ENCODE peak calls at places on chromosomes 11 and 22, in six cellular contexts. P is HCT116, C is suprapubic skin, W is esophagus squamous epithelium, Y is Peyer's patch, R is prostate gland. F is an unnamed sample.

GRCh38 chr22:31537019-31537535 is 40.7 kb downstream of the SFI1 start:
- DNase-seq in P (no peak), C (no peak), W (no peak), Y (no peak), R (no peak), F (no peak)

GRCh38 chr11:13206086-13206640 is 71.4 kb upstream of the BMAL1 start:
- DNase-seq in P (no peak), C (no peak), W (no peak), Y (no peak), R (no peak), F (no peak)

GRCh38 chr11:66880484-66881211 is 23.8 kb downstream of the LRFN4 start:
- DNase-seq in P (no peak), C (no peak), W (no peak), Y (no peak), R (peak), F (no peak)

GRCh38 chr11:65727865-65728264 is 7.3 kb upstream of the RNASEH2C start:
- DNase-seq in P (no peak), C (no peak), W (no peak), Y (no peak), R (no peak), F (no peak)

GRCh38 chr11:3836903-3837302 is 3.9 kb downstream of the RHOG start:
- DNase-seq in P (no peak), C (no peak), W (no peak), Y (peak), R (no peak), F (no peak)

GRCh38 chr11:10906521-10906920 is 48.7 kb upstream of the ZBED5 start:
- DNase-seq in P (no peak), C (no peak), W (no peak), Y (no peak), R (no peak), F (no peak)

GRCh38 chr11:68961245-68961644 is 19.5 kb downstream of the MRGPRD start:
- DNase-seq in P (no peak), C (no peak), W (no peak), Y (no peak), R (no peak), F (no peak)

GRCh38 chr11:6443269-6444003 is 2.6 kb upstream of the HPX start:
- DNase-seq in P (no peak), C (no peak), W (no peak), Y (peak), R (peak), F (peak)

GRCh38 chr22:43491177-43491576 is 79.4 kb downstream of the MPPED1 start:
- DNase-seq in P (no peak), C (no peak), W (no peak), Y (no peak), R (no peak), F (no peak)

GRCh38 chr11:114079406-114080072 is 20.0 kb downstream of the ZBTB16 start:
- DNase-seq in P (no peak), C (no peak), W (no peak), Y (no peak), R (no peak), F (peak)

GRCh38 chr11:23403210-23404185 is 543.2 kb upstream of the CCDC179 start:
- DNase-seq in P (no peak), C (no peak), W (no peak), Y (no peak), R (no peak), F (no peak)

GRCh38 chr11:33829430-33830141 is 55.3 kb upstream of the FBXO3 start:
- DNase-seq in P (peak), C (no peak), W (no peak), Y (peak), R (peak), F (peak)

GRCh38 chr11:17077240-17077519 is 287 bp downstream of the RPS13 start:
- DNase-seq in P (no peak), C (peak), W (no peak), Y (no peak), R (no peak), F (no peak)

GRCh38 chr22:29309332-29310064 is 3.0 kb downstream of the GAS2L1 start:
- DNase-seq in P (no peak), C (no peak), W (no peak), Y (no peak), R (no peak), F (no peak)

GRCh38 chr22:49761836-49762235 is 65.8 kb downstream of the BRD1 start:
- DNase-seq in P (no peak), C (no peak), W (no peak), Y (no peak), R (no peak), F (no peak)

GRCh38 chr11:110763249-110764011 is 51.2 kb upstream of the ARHGAP20 start:
- DNase-seq in P (no peak), C (no peak), W (no peak), Y (no peak), R (peak), F (peak)

GRCh38 chr22:44032126-44032730 is 8.1 kb downstream of the PARVB start:
- DNase-seq in P (no peak), C (no peak), W (no peak), Y (no peak), R (no peak), F (no peak)

GRCh38 chr22:42688241-42688913 is 32.3 kb downstream of the A4GALT start:
- DNase-seq in P (no peak), C (peak), W (no peak), Y (peak), R (peak), F (peak)

GRCh38 chr22:33555814-33556522 is 364.3 kb downstream of the LARGE1 start:
- DNase-seq in P (no peak), C (no peak), W (no peak), Y (no peak), R (no peak), F (no peak)

GRCh38 chr11:65184146-65184545 is 2.4 kb downstream of the CAPN1 start:
- DNase-seq in P (no peak), C (peak), W (no peak), Y (no peak), R (no peak), F (no peak)

GRCh38 chr11:78737891-78738290 is 163.2 kb upstream of the NARS2 start:
- DNase-seq in P (no peak), C (no peak), W (no peak), Y (no peak), R (no peak), F (no peak)

GRCh38 chr11:109978895-109979294 is 114.3 kb upstream of the ZC3H12C start:
- DNase-seq in P (no peak), C (no peak), W (no peak), Y (no peak), R (no peak), F (no peak)

GRCh38 chr22:48488149-48488551 is 1339.5 kb downstream of the BRD1 start:
- DNase-seq in P (no peak), C (peak), W (no peak), Y (no peak), R (no peak), F (no peak)

GRCh38 chr11:68859123-68859522 is 17.4 kb upstream of the CPT1A start:
- DNase-seq in P (no peak), C (no peak), W (no peak), Y (no peak), R (no peak), F (no peak)

GRCh38 chr11:57640068-57640800 is 9.5 kb downstream of the YPEL4 start:
- DNase-seq in P (no peak), C (no peak), W (no peak), Y (no peak), R (no peak), F (no peak)

GRCh38 chr22:42281706-42282251 is 11.3 kb upstream of the TCF20 start:
- DNase-seq in P (no peak), C (no peak), W (no peak), Y (no peak), R (no peak), F (no peak)

GRCh38 chr22:39543095-39543494 is 10.5 kb upstream of the RPS19BP1 start:
- DNase-seq in P (no peak), C (no peak), W (no peak), Y (peak), R (no peak), F (no peak)

GRCh38 chr22:28023036-28023435 is 104.0 kb upstream of the PITPNB start:
- DNase-seq in P (no peak), C (peak), W (no peak), Y (no peak), R (no peak), F (no peak)

GRCh38 chr11:62152245-62153086 is 28.7 kb downstream of the INCENP start:
- DNase-seq in P (no peak), C (no peak), W (no peak), Y (peak), R (no peak), F (no peak)

GRCh38 chr11:47512701-47513100 is 40.2 kb downstream of the CELF1 start:
- DNase-seq in P (no peak), C (no peak), W (no peak), Y (no peak), R (no peak), F (no peak)

GRCh38 chr11:47508595-47509555 is 44.1 kb downstream of the CELF1 start:
- DNase-seq in P (no peak), C (no peak), W (no peak), Y (no peak), R (no peak), F (no peak)

GRCh38 chr11:47514825-47515647 is 37.9 kb downstream of the CELF1 start:
- DNase-seq in P (no peak), C (no peak), W (no peak), Y (no peak), R (no peak), F (no peak)

GRCh38 chr11:47510231-47510630 is 42.7 kb downstream of the CELF1 start:
- DNase-seq in P (no peak), C (no peak), W (no peak), Y (no peak), R (no peak), F (no peak)

GRCh38 chr11:47511927-47512326 is 41.0 kb downstream of the CELF1 start:
- DNase-seq in P (no peak), C (no peak), W (no peak), Y (no peak), R (no peak), F (no peak)
- H3K27ac ChIP-seq in P (no peak), C (no peak), W (no peak), Y (no peak), R (no peak), F (no peak)

GRCh38 chr22:46561435-46561905 is 24.1 kb upstream of the CELSR1 start:
- DNase-seq in P (peak), C (no peak), W (no peak), Y (no peak), R (no peak), F (no peak)

GRCh38 chr22:46560696-46561295 is 23.4 kb upstream of the CELSR1 start:
- DNase-seq in P (no peak), C (no peak), W (no peak), Y (no peak), R (no peak), F (no peak)

GRCh38 chr22:46567471-46567870 is 30.1 kb upstream of the CELSR1 start:
- DNase-seq in P (no peak), C (no peak), W (no peak), Y (no peak), R (no peak), F (no peak)

GRCh38 chr22:46564084-46564714 is 26.8 kb upstream of the CELSR1 start:
- DNase-seq in P (no peak), C (no peak), W (no peak), Y (no peak), R (no peak), F (no peak)

GRCh38 chr22:46563381-46564083 is 26.1 kb upstream of the CELSR1 start:
- DNase-seq in P (peak), C (no peak), W (no peak), Y (peak), R (peak), F (peak)
- H3K4me3 ChIP-seq in P (peak), C (no peak), W (peak), Y (peak), R (no peak), F (no peak)

DNA sequence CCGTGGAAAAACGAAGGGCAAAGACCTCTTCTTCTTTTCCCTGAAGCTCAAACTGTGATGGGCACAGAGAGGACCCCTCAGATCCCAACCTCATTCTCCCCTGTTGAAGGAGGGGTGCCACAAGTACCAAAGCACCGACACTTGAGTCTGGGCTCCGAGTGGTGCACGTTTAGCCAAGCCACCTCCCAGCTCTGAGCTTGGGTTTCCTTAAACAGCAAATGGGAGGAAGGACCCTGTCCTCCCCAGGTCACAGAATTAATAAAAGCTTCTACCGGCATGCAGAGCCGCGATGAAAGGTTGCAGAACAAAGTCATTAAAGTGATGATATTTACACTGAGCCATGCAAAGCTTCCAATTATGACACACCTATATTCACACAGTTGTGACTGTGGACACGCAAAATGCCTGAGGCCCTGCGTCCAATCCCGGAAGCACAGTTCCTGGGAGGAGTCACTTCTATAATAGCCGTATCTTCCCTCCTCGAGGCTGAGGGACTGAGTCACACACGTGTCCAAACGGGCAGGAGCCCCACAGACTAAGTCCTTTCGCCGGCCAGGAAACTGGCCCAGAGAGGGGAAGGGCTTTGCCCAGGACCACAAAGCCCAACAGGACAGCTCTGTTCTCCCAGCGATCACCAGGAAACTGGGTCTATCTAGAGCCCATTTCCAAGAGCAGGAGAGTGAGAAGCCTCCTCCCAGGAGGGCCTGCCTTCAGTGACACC is 922 bp upstream of the CSNK1E start:
- DNase-seq in P (peak), C (no peak), W (peak), Y (no peak), R (peak), F (peak)
- TF ChIP-seq POLR2A in P (peak), C (no peak), W (peak), Y (peak), R (peak), F (no peak)

DNA sequence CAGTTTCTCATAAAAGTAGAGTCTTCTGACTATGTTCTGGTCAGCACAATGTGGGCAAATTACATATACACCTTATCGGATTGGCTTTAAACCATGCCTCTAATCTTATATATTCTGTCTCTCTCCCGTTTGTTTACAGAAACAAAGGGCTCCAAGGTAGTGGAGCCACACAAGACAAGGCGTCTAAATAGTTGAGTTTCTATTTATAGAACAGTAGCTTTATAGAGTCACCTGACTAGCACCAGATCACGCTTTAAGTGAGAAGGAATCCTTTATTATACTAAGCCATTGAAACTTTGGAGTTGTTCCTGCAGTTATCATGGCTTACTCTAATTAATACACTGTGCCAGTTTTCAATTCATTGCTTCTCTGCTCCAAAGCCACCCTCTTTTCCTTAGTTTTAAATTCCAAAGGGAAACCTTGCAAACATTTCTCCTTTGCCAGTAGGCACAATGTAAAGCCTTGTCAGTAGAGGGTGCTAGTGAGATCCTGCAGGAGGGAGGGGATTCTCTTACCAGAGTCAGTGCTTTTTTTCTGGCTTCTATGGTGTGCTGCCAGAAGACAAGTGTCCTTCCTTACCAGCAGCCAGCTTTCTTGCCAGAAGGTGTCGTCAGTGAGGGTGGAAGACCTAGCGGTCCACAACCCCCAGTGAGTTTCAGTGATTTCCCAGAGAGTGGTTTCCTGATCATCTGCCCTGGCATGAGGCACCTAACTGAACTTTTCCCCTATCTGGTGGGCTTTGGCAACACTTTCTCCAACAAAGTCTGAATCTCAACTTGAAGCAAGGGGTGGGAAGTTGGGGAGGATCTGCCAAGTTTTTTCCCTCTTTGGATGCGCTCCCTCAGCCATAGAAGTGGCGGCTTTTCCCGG is 71.7 kb downstream of the RAB38 start:
- DNase-seq in P (peak), C (no peak), W (no peak), Y (no peak), R (no peak), F (no peak)
- H3K27ac ChIP-seq in P (no peak), C (no peak), W (no peak), Y (no peak), R (no peak), F (no peak)

GRCh38 chr22:37803195-37803635 is 4.5 kb upstream of the GCAT start:
- DNase-seq in P (no peak), C (no peak), W (no peak), Y (no peak), R (no peak), F (no peak)
- H3K4me3 ChIP-seq in P (peak), C (peak), W (no peak), Y (peak), R (no peak), F (no peak)

GRCh38 chr11:46846510-46846830 is 390 bp upstream of the CKAP5 start:
- DNase-seq in P (no peak), C (no peak), W (no peak), Y (no peak), R (no peak), F (no peak)

GRCh38 chr11:46845440-46845739 is 690 bp downstream of the CKAP5 start:
- DNase-seq in P (no peak), C (no peak), W (no peak), Y (no peak), R (no peak), F (no peak)

GRCh38 chr11:46849631-46850030 is 3.6 kb upstream of the CKAP5 start:
- DNase-seq in P (no peak), C (no peak), W (no peak), Y (no peak), R (no peak), F (no peak)

GRCh38 chr11:46850829-46851380 is 4.8 kb upstream of the CKAP5 start:
- DNase-seq in P (no peak), C (no peak), W (no peak), Y (no peak), R (no peak), F (no peak)

GRCh38 chr11:46845740-46846509 is at the start of gene CKAP5:
- DNase-seq in P (peak), C (peak), W (peak), Y (peak), R (peak), F (peak)
- TF ChIP-seq POLR2A in P (no peak), C (no peak), W (peak), Y (peak), R (peak), F (peak)

GRCh38 chr11:820655-821512 is 2.2 kb downstream of the PNPLA2 start:
- DNase-seq in P (no peak), C (no peak), W (no peak), Y (no peak), R (no peak), F (no peak)

GRCh38 chr11:821513-822371 is 3.0 kb downstream of the PNPLA2 start:
- DNase-seq in P (no peak), C (no peak), W (no peak), Y (no peak), R (no peak), F (no peak)

GRCh38 chr11:819129-819931 is 616 bp downstream of the PNPLA2 start:
- DNase-seq in P (no peak), C (peak), W (peak), Y (peak), R (peak), F (peak)

GRCh38 chr11:818396-819128 is at the start of gene PNPLA2:
- DNase-seq in P (no peak), C (no peak), W (no peak), Y (no peak), R (no peak), F (no peak)

GRCh38 chr11:819943-820649 is 1.4 kb downstream of the PNPLA2 start:
- DNase-seq in P (peak), C (peak), W (peak), Y (peak), R (peak), F (peak)
- H3K27ac ChIP-seq in P (peak), C (peak), W (peak), Y (peak), R (peak), F (peak)

GRCh38 chr11:117099681-117100080 is 1.5 kb upstream of the SIK3 start:
- DNase-seq in P (no peak), C (no peak), W (no peak), Y (no peak), R (no peak), F (no peak)
- H3K4me3 ChIP-seq in P (no peak), C (no peak), W (no peak), Y (no peak), R (no peak), F (no peak)

GRCh38 chr11:14380947-14381555 is 22.1 kb upstream of the RRAS2 start:
- DNase-seq in P (no peak), C (peak), W (no peak), Y (peak), R (peak), F (peak)
- TF ChIP-seq POLR2A in P (peak), C (no peak), W (no peak), Y (peak), R (no peak), F (no peak)

F was measured in ovary.